ENCODE peak calls at places on chromosome 11, in five cellular contexts. O is GM23338, Y is right lobe of liver, X is heart left ventricle, E is psoas muscle. K is an unnamed sample.

GRCh38 chr11:116782728-116783127 is 5.1 kb downstream of the ZPR1 start:
- DNase-seq in O (no peak), Y (no peak), X (no peak), E (no peak), K (no peak)

GRCh38 chr11:119107538-119108150 is 500 bp downstream of the C2CD2L start:
- DNase-seq in O (no peak), Y (no peak), X (no peak), E (no peak), K (no peak)

GRCh38 chr11:30585892-30586250 is 282 bp downstream of the MPPED2 start:
- DNase-seq in O (peak; percentile 57), Y (peak; percentile 56), X (peak; percentile 44), E (peak; percentile 29), K (no peak)

GRCh38 chr11:100805509-100806199 is 118.6 kb downstream of the ARHGAP42 start:
- DNase-seq in O (no peak), Y (no peak), X (no peak), E (no peak), K (no peak)

GRCh38 chr11:37525336-37525735 is 927.3 kb upstream of the RAG2 start:
- DNase-seq in O (no peak), Y (no peak), X (no peak), E (no peak), K (no peak)

GRCh38 chr11:126993599-126993998 is 7.0 kb downstream of the KIRREL3 start:
- DNase-seq in O (no peak), Y (no peak), X (no peak), E (no peak), K (no peak)

GRCh38 chr11:7439921-7440320 is 45.4 kb upstream of the OLFML1 start:
- DNase-seq in O (no peak), Y (no peak), X (no peak), E (no peak), K (no peak)

GRCh38 chr11:62508336-62509058 is 38.1 kb downstream of the AHNAK start:
- DNase-seq in O (peak; percentile 92), Y (peak; percentile 69), X (peak; percentile 78), E (peak; percentile 75), K (no peak)

GRCh38 chr11:2428322-2428795 is 16.0 kb downstream of the TRPM5 start:
- DNase-seq in O (peak; percentile 82), Y (peak; percentile 82), X (peak; percentile 78), E (peak; percentile 66), K (peak; percentile 75)

GRCh38 chr11:34052608-34053160 is 1.2 kb downstream of the CAPRIN1 start:
- DNase-seq in O (peak; percentile 19), Y (peak; percentile 68), X (peak; percentile 25), E (peak; percentile 29), K (peak; percentile 36)

GRCh38 chr11:26073646-26074045 is 258.3 kb upstream of the ANO3 start:
- DNase-seq in O (no peak), Y (no peak), X (no peak), E (no peak), K (no peak)

GRCh38 chr11:62513651-62514050 is 33.0 kb downstream of the AHNAK start:
- DNase-seq in O (no peak), Y (no peak), X (no peak), E (no peak), K (no peak)

GRCh38 chr11:73978576-73979086 is 4.0 kb downstream of the UCP2 start:
- DNase-seq in O (no peak), Y (peak; percentile 1), X (no peak), E (no peak), K (no peak)

GRCh38 chr11:60950024-60950423 is 2.0 kb downstream of the SLC15A3 start:
- DNase-seq in O (no peak), Y (no peak), X (no peak), E (no peak), K (no peak)

GRCh38 chr11:111949519-111950426 is 12.6 kb downstream of the DIXDC1 start:
- DNase-seq in O (no peak), Y (no peak), X (no peak), E (no peak), K (no peak)

GRCh38 chr11:114163830-114164401 is 104.4 kb downstream of the ZBTB16 start:
- DNase-seq in O (no peak), Y (no peak), X (no peak), E (no peak), K (no peak)

GRCh38 chr11:17764446-17765218 is 30.1 kb downstream of the KCNC1 start:
- DNase-seq in O (peak; percentile 20), Y (no peak), X (no peak), E (no peak), K (no peak)

GRCh38 chr11:70763606-70764005 is 365.3 kb downstream of the CTTN start:
- DNase-seq in O (no peak), Y (no peak), X (no peak), E (no peak), K (no peak)

GRCh38 chr11:63804259-63804658 is 9.0 kb upstream of the SPINDOC start:
- DNase-seq in O (no peak), Y (no peak), X (no peak), E (no peak), K (no peak)

GRCh38 chr11:8459711-8460399 is 134.2 kb downstream of the STK33 start:
- DNase-seq in O (no peak), Y (no peak), X (no peak), E (no peak), K (no peak)

GRCh38 chr11:130847517-130847916 is 68.8 kb downstream of the SNX19 start:
- DNase-seq in O (no peak), Y (no peak), X (no peak), E (no peak), K (no peak)

GRCh38 chr11:68843052-68843561 is 1.4 kb upstream of the CPT1A start:
- DNase-seq in O (peak; percentile 72), Y (no peak), X (no peak), E (no peak), K (peak; percentile 56)

GRCh38 chr11:126310992-126311310 is 7.1 kb downstream of the DCPS start:
- DNase-seq in O (no peak), Y (no peak), X (no peak), E (no peak), K (no peak)

GRCh38 chr11:70547821-70548670 is 149.7 kb downstream of the CTTN start:
- DNase-seq in O (no peak), Y (no peak), X (no peak), E (no peak), K (no peak)

GRCh38 chr11:77206264-77207018 is 78.4 kb downstream of the MYO7A start:
- DNase-seq in O (no peak), Y (no peak), X (no peak), E (no peak), K (no peak)

GRCh38 chr11:112318193-112318592 is 57.5 kb upstream of the PLET1 start:
- DNase-seq in O (no peak), Y (no peak), X (no peak), E (no peak), K (no peak)

GRCh38 chr11:84390441-84391078 is 1104.4 kb upstream of the CCDC90B start:
- DNase-seq in O (peak; percentile 92), Y (no peak), X (no peak), E (no peak), K (no peak)

GRCh38 chr11:128839081-128839480 is 28.0 kb downstream of the KCNJ1 start:
- DNase-seq in O (peak; percentile 21), Y (no peak), X (no peak), E (no peak), K (no peak)

GRCh38 chr11:64084962-64085710 is 49.4 kb downstream of the FLRT1 start:
- DNase-seq in O (no peak), Y (peak; percentile 89), X (no peak), E (no peak), K (no peak)

GRCh38 chr11:62444835-62445234 is 26.0 kb downstream of the SCGB1A1 start:
- DNase-seq in O (no peak), Y (no peak), X (no peak), E (no peak), K (no peak)

GRCh38 chr11:2208691-2209369 is 37.2 kb upstream of the TH start:
- DNase-seq in O (peak; percentile 39), Y (peak; percentile 56), X (peak; percentile 20), E (no peak), K (no peak)

GRCh38 chr11:27183672-27184457 is 143.2 kb downstream of the BBOX1 start:
- DNase-seq in O (peak; percentile 82), Y (no peak), X (peak; percentile 44), E (no peak), K (peak; percentile 20)

GRCh38 chr11:31870609-31871309 is 59.6 kb upstream of the PAX6 start:
- DNase-seq in O (peak; percentile 95), Y (peak; percentile 59), X (peak; percentile 36), E (peak; percentile 19), K (no peak)

GRCh38 chr11:70738661-70739060 is 340.3 kb downstream of the CTTN start:
- DNase-seq in O (no peak), Y (no peak), X (no peak), E (no peak), K (no peak)

GRCh38 chr11:57312511-57313021 is 12.2 kb downstream of the TNKS1BP1 start:
- DNase-seq in O (no peak), Y (no peak), X (no peak), E (no peak), K (no peak)
- H3K4me1 ChIP-seq in O (peaks cover 32% of the 10 kb centered on the region), Y (no peaks in the 10 kb centered on the region), X (no peaks in the 10 kb centered on the region), E (peaks cover 59% of the 10 kb centered on the region), K (peaks cover 13% of the 10 kb centered on the region)

GRCh38 chr11:9747816-9748215 is 83.9 kb downstream of the SWAP70 start:
- DNase-seq in O (no peak), Y (no peak), X (no peak), E (no peak), K (no peak)
- H3K36me3 ChIP-seq in O (peaks cover 13% of the 10 kb centered on the region), Y (no peaks in the 10 kb centered on the region), X (peaks cover 72% of the 10 kb centered on the region), E (peaks cover 2% of the 10 kb centered on the region), K (peaks cover 2% of the 10 kb centered on the region)

GRCh38 chr11:72432347-72433287 is 1.7 kb downstream of the CLPB start:
- DNase-seq in O (no peak), Y (no peak), X (no peak), E (no peak), K (no peak)

GRCh38 chr11:72436667-72437066 is 2.3 kb upstream of the CLPB start:
- DNase-seq in O (no peak), Y (no peak), X (no peak), E (no peak), K (no peak)

GRCh38 chr11:72430743-72431570 is 3.4 kb downstream of the CLPB start:
- DNase-seq in O (peak; percentile 77), Y (no peak), X (peak; percentile 46), E (no peak), K (peak; percentile 53)

GRCh38 chr11:72431846-72432245 is 2.5 kb downstream of the CLPB start:
- DNase-seq in O (no peak), Y (no peak), X (no peak), E (no peak), K (no peak)

GRCh38 chr11:72433455-72434061 is 773 bp downstream of the CLPB start:
- DNase-seq in O (no peak), Y (no peak), X (no peak), E (no peak), K (no peak)
- H3K4me1 ChIP-seq in O (no peaks in the 10 kb centered on the region), Y (no peaks in the 10 kb centered on the region), X (no peaks in the 10 kb centered on the region), E (peaks cover 9% of the 10 kb centered on the region), K (peaks cover 20% of the 10 kb centered on the region)

GRCh38 chr11:975824-976223 is 50.2 kb downstream of the AP2A2 start:
- DNase-seq in O (peak; percentile 82), Y (no peak), X (no peak), E (no peak), K (peak; percentile 34)
- H3K36me3 ChIP-seq in O (no peaks in the 10 kb centered on the region), Y (peaks cover 15% of the 10 kb centered on the region), X (peaks cover 70% of the 10 kb centered on the region), E (no peaks in the 10 kb centered on the region), K (peaks cover 46% of the 10 kb centered on the region)

GRCh38 chr11:44595964-44596381 is 30.5 kb downstream of the CD82 start:
- DNase-seq in O (no peak), Y (peak; percentile 87), X (peak; percentile 77), E (peak; percentile 74), K (peak; percentile 16)
- H3K4me1 ChIP-seq in O (peaks cover 4% of the 10 kb centered on the region), Y (no peaks in the 10 kb centered on the region), X (no peaks in the 10 kb centered on the region), E (peaks cover 56% of the 10 kb centered on the region), K (peaks cover 36% of the 10 kb centered on the region)

K was measured in CD4-positive, CD25-positive, alpha-beta regulatory T cell.